ENCODE peak calls at places on chromosomes 7 and 10, in eight cellular contexts. E is A549, O is K562, W is HCT116, D is HepG2, P is H1, H is endothelial cell of umbilical vein, K is GM12878. L is an unnamed sample.

GRCh38 chr7:78400038-78400437 is 601.5 kb downstream of the PHTF2 start:
- DNase-seq in E (no peak), O (no peak), W (no peak), D (no peak), P (no peak), H (no peak), K (no peak), L (no peak)

GRCh38 chr7:41148521-41148951 is 554.4 kb downstream of the INHBA start:
- DNase-seq in E (peak; percentile 32), O (no peak), W (peak; percentile 8), D (no peak), P (no peak), H (peak; percentile 35), K (no peak), L (no peak)

GRCh38 chr7:6725003-6725402 is 18.3 kb upstream of the ZNF12 start:
- DNase-seq in E (no peak), O (no peak), W (no peak), D (no peak), P (no peak), H (no peak), K (peak; percentile 83), L (peak; percentile 84)

GRCh38 chr7:156984209-156984891 is 26.1 kb downstream of the MNX1 start:
- DNase-seq in E (no peak), O (no peak), W (no peak), D (no peak), P (no peak), H (no peak), K (no peak), L (no peak)

GRCh38 chr10:7417103-7417623 is 6.3 kb upstream of the SFMBT2 start:
- DNase-seq in E (peak; percentile 59), O (peak; percentile 39), W (peak; percentile 18), D (no peak), P (no peak), H (peak; percentile 58), K (no peak), L (peak; percentile 53)

GRCh38 chr7:101923276-101923985 is 106.0 kb downstream of the CUX1 start:
- DNase-seq in E (no peak), O (no peak), W (no peak), D (no peak), P (no peak), H (no peak), K (no peak), L (no peak)

GRCh38 chr7:113824117-113824823 is 94.5 kb downstream of the PPP1R3A start:
- DNase-seq in E (no peak), O (no peak), W (no peak), D (no peak), P (no peak), H (no peak), K (no peak), L (no peak)

GRCh38 chr10:104117839-104118323 is 4.1 kb upstream of the SFR1 start:
- DNase-seq in E (peak; percentile 85), O (no peak), W (peak; percentile 98), D (no peak), P (no peak), H (no peak), K (no peak), L (no peak)

GRCh38 chr10:43137701-43137970 is 609 bp upstream of the CSGALNACT2 start:
- DNase-seq in E (peak; percentile 32), O (peak; percentile 63), W (no peak), D (peak; percentile 18), P (no peak), H (peak; percentile 45), K (no peak), L (peak; percentile 51)

GRCh38 chr10:58264780-58265179 is 2.9 kb downstream of the IPMK start:
- DNase-seq in E (no peak), O (peak; percentile 44), W (no peak), D (no peak), P (no peak), H (peak; percentile 51), K (no peak), L (peak; percentile 63)

GRCh38 chr7:70317356-70317755 is 719.1 kb downstream of the AUTS2 start:
- DNase-seq in E (peak; percentile 14), O (no peak), W (no peak), D (no peak), P (no peak), H (no peak), K (no peak), L (no peak)

GRCh38 chr7:100515072-100515532 is 23.9 kb upstream of the AGFG2 start:
- DNase-seq in E (no peak), O (no peak), W (no peak), D (no peak), P (no peak), H (peak; percentile 60), K (no peak), L (no peak)

GRCh38 chr10:13915710-13916109 is 328.9 kb downstream of the PRPF18 start:
- DNase-seq in E (no peak), O (no peak), W (no peak), D (peak; percentile 34), P (no peak), H (no peak), K (no peak), L (no peak)

GRCh38 chr7:158840604-158841003 is 11.3 kb upstream of the ESYT2 start:
- DNase-seq in E (no peak), O (no peak), W (no peak), D (no peak), P (no peak), H (no peak), K (no peak), L (no peak)

GRCh38 chr7:42262907-42263466 is 26.0 kb upstream of the GLI3 start:
- DNase-seq in E (no peak), O (no peak), W (no peak), D (no peak), P (no peak), H (no peak), K (no peak), L (no peak)

GRCh38 chr10:88783734-88784133 is 18.8 kb upstream of the LIPM start:
- DNase-seq in E (no peak), O (no peak), W (no peak), D (no peak), P (no peak), H (no peak), K (no peak), L (peak; percentile 22)

GRCh38 chr10:46992794-46993552 is 81.7 kb downstream of the PTPN20 start:
- DNase-seq in E (peak; percentile 31), O (peak; percentile 41), W (peak; percentile 45), D (peak; percentile 24), P (no peak), H (peak; percentile 17), K (no peak), L (peak; percentile 63)

GRCh38 chr10:85250304-85250703 is 921.9 kb downstream of the CCSER2 start:
- DNase-seq in E (no peak), O (no peak), W (no peak), D (no peak), P (no peak), H (no peak), K (no peak), L (no peak)

GRCh38 chr10:62305813-62306212 is 37.2 kb upstream of the RTKN2 start:
- DNase-seq in E (no peak), O (no peak), W (no peak), D (no peak), P (no peak), H (no peak), K (no peak), L (no peak)

GRCh38 chr7:109126404-109127050 is 556.9 kb downstream of the DNAJB9 start:
- DNase-seq in E (no peak), O (no peak), W (no peak), D (no peak), P (peak; percentile 19), H (no peak), K (no peak), L (no peak)

GRCh38 chr7:11228515-11228914 is 254.8 kb downstream of the PHF14 start:
- DNase-seq in E (no peak), O (peak; percentile 3), W (no peak), D (no peak), P (no peak), H (no peak), K (no peak), L (no peak)

GRCh38 chr7:55134786-55135185 is 116.0 kb downstream of the EGFR start:
- DNase-seq in E (no peak), O (no peak), W (no peak), D (no peak), P (no peak), H (no peak), K (no peak), L (no peak)

GRCh38 chr10:70549962-70550845 is 52.3 kb downstream of the PRF1 start:
- DNase-seq in E (peak; percentile 60), O (peak; percentile 87), W (peak; percentile 42), D (peak; percentile 44), P (no peak), H (peak; percentile 59), K (peak; percentile 17), L (peak; percentile 78)

DNA sequence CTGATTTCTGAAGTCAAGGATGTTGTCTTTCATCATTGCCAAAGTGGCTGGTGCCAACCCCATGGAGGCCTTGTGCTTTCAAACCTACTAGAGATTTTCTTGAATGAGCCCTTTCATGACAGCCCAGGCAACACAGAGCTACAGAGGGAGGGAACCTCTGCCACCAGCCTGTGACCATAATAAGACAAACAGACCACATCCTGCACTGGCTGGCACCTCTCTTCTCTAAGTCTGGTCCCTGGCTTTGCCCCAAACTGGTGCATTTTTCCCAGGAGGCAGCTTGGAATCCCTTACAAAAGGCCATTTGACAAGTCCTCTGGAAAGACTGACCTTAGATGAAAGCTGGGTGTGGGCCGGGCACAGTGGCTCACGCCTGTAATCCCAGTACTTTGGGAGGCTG is 348.9 kb downstream of the GALNT17 start:
- DNase-seq in E (no peak), O (no peak), W (no peak), D (no peak), P (no peak), H (no peak), K (no peak), L (no peak)
- TF ChIP-seq POLR2A in E (no peak), O (no peak), W (no peak), D (no peak), P (no peak), H (no peak), K (no peak), L (no peak)

GRCh38 chr10:99854860-99855259 is 72.4 kb downstream of the ABCC2 start:
- DNase-seq in E (peak; percentile 81), O (peak; percentile 24), W (peak; percentile 51), D (peak; percentile 41), P (no peak), H (peak; percentile 91), K (no peak), L (peak; percentile 62)
- TF ChIP-seq MAX in E (peak; percentile 31), O (no peak), W (peak; percentile 31), D (no peak), P (no peak), H (no peak), K (no peak), L (no peak)

GRCh38 chr10:1369197-1369596 is 313.0 kb downstream of the WDR37 start:
- DNase-seq in E (no peak), O (no peak), W (no peak), D (no peak), P (no peak), H (no peak), K (no peak), L (no peak)
- TF ChIP-seq CTCF in E (no peak), O (no peak), W (no peak), D (no peak), P (no peak), H (no peak), K (no peak), L (no peak)

GRCh38 chr7:133389727-133390126 is 136.8 kb downstream of the EXOC4 start:
- DNase-seq in E (no peak), O (no peak), W (no peak), D (no peak), P (no peak), H (no peak), K (no peak), L (no peak)

GRCh38 chr7:133391220-133391619 is 138.3 kb downstream of the EXOC4 start:
- DNase-seq in E (no peak), O (no peak), W (no peak), D (no peak), P (no peak), H (no peak), K (no peak), L (no peak)

GRCh38 chr7:133394369-133394768 is 141.5 kb downstream of the EXOC4 start:
- DNase-seq in E (no peak), O (no peak), W (no peak), D (no peak), P (no peak), H (no peak), K (no peak), L (no peak)
- TF ChIP-seq POLR2A in E (no peak), O (no peak), W (no peak), D (no peak), P (no peak), H (no peak), K (no peak), L (no peak)